ENCODE peak calls at places on chromosomes 3 and 15, in four cellular contexts. K, M, A and R are unnamed samples.

GRCh38 chr3:66394261-66395249 is 106.3 kb downstream of the LRIG1 start:
- DNase-seq in K (no peak), M (peak), A (no peak), R (no peak)

GRCh38 chr3:8503871-8504610 is 2.4 kb downstream of the LMCD1 start:
- DNase-seq in K (no peak), M (no peak), A (no peak), R (no peak)

GRCh38 chr15:71083349-71083748 is 31.9 kb upstream of the THSD4 start:
- DNase-seq in K (no peak), M (peak), A (peak), R (no peak)

GRCh38 chr15:99961011-99961441 is 227.8 kb upstream of the LYSMD4 start:
- DNase-seq in K (peak), M (no peak), A (no peak), R (peak)

GRCh38 chr3:36792342-36792741 is 28.0 kb upstream of the DCLK3 start:
- DNase-seq in K (peak), M (peak), A (no peak), R (no peak)

GRCh38 chr3:40869939-40870338 is 329.4 kb upstream of the CTNNB1 start:
- DNase-seq in K (no peak), M (no peak), A (no peak), R (no peak)

GRCh38 chr15:61831505-61831921 is 228.7 kb downstream of the VPS13C start:
- DNase-seq in K (no peak), M (no peak), A (no peak), R (no peak)

GRCh38 chr15:39504812-39505211 is 76.1 kb upstream of the THBS1 start:
- DNase-seq in K (peak), M (peak), A (no peak), R (no peak)

GRCh38 chr3:34807611-34808010 is 831.7 kb upstream of the ARPP21 start:
- DNase-seq in K (no peak), M (no peak), A (no peak), R (no peak)

GRCh38 chr3:28018925-28019718 is 222.3 kb upstream of the CMC1 start:
- DNase-seq in K (peak), M (no peak), A (no peak), R (no peak)
- TF ChIP-seq CTCF in K (no peak), M (no peak), A (no peak), R (no peak)

GRCh38 chr3:44924102-44925084 is 50.0 kb downstream of the TGM4 start:
- DNase-seq in K (peak), M (peak), A (no peak), R (no peak)
- TF ChIP-seq CTCF in K (no peak), M (no peak), A (no peak), R (no peak)

GRCh38 chr3:67605377-67605776 is 49.0 kb downstream of the SUCLG2 start:
- DNase-seq in K (peak), M (peak), A (no peak), R (no peak)
- TF ChIP-seq CTCF in K (peak), M (peak), A (no peak), R (no peak)

GRCh38 chr3:62551556-62551955 is 178.2 kb upstream of the FEZF2 start:
- DNase-seq in K (no peak), M (no peak), A (no peak), R (no peak)

GRCh38 chr3:62557450-62557849 is 184.1 kb upstream of the FEZF2 start:
- DNase-seq in K (no peak), M (no peak), A (no peak), R (no peak)

GRCh38 chr3:62556121-62556520 is 182.8 kb upstream of the FEZF2 start:
- DNase-seq in K (no peak), M (no peak), A (no peak), R (no peak)

GRCh38 chr3:62553811-62554210 is 180.5 kb upstream of the FEZF2 start:
- DNase-seq in K (no peak), M (no peak), A (no peak), R (no peak)

GRCh38 chr3:62554264-62554799 is 181.0 kb upstream of the FEZF2 start:
- DNase-seq in K (peak), M (no peak), A (no peak), R (no peak)
- TF ChIP-seq CTCF in K (peak), M (no peak), A (no peak), R (no peak)

DNA sequence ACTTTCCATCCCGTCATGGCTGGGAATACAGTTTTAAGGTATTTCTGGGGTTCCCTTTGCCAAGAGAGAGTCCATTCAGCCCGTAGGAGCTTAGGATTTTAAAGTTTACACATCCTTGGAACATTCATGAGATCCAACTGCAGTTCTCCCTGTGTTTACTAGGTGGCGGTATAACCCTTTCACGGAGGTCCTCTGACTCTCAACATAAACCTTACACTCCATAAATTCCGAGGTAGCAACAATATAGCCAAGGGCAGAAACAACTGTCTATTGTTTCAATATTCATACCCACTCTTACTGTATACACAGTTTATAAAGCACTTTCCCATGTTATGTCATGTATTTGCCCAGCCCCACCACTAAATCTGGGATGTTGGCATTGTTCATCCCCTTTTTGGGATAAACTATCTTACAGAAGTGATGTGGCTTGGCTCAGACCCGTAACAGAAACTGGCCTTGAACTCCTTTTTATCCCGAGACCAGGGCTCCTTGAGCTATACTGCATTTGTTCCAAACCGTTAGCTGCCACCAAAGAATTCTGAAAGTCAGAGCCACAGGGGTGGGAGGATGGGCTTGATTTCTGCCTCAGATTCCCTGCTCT is 69.2 kb upstream of the COL6A5 start:
- DNase-seq in K (peak), M (peak), A (no peak), R (no peak)
- TF ChIP-seq CTCF in K (peak), M (peak), A (peak), R (peak)